ENCODE peak calls at places on chromosomes 16 and 17, in seven cellular contexts. O, S, A, Y, Z, K and W are unnamed samples.

GRCh38 chr16:22235839-22236745 is 30.0 kb downstream of the EEF2K start:
- DNase-seq in K (no peak), O (peak; percentile 23), S (no peak), Y (no peak), A (no peak), Z (peak; percentile 50), W (no peak)

GRCh38 chr16:48049832-48050231 is 106.0 kb downstream of the ABCC12 start:
- DNase-seq in K (no peak), O (no peak), A (no peak), Y (no peak), S (no peak), Z (no peak), W (no peak)

GRCh38 chr16:84460406-84461028 is 43.9 kb downstream of the MEAK7 start:
- DNase-seq in K (no peak), O (no peak), Z (no peak), S (no peak), Y (no peak), A (no peak), W (no peak)

GRCh38 chr17:51422634-51423033 is 162.3 kb downstream of the UTP18 start:
- DNase-seq in S (no peak), A (no peak), Z (no peak), K (no peak), O (no peak), Y (no peak), W (no peak)

GRCh38 chr17:42287305-42288077 is 807 bp upstream of the STAT5A start:
- DNase-seq in S (no peak), Z (peak; percentile 45), O (no peak), K (no peak), Y (no peak), A (no peak), W (no peak)

GRCh38 chr17:82419471-82419995 is 1.1 kb upstream of the OGFOD3 start:
- DNase-seq in Y (peak; percentile 7), Z (no peak), K (peak; percentile 62), O (no peak), A (no peak), S (no peak), W (no peak)

GRCh38 chr17:41642252-41643156 is 18.1 kb upstream of the KRT17 start:
- DNase-seq in K (no peak), Z (no peak), A (no peak), S (no peak), Y (peak; percentile 26), O (no peak), W (no peak)

GRCh38 chr17:9959377-9959981 is 54.4 kb upstream of the RCVRN start:
- DNase-seq in S (peak; percentile 9), A (no peak), Y (peak; percentile 53), O (peak; percentile 28), Z (peak; percentile 40), K (no peak), W (no peak)

GRCh38 chr17:16477255-16477654 is 14.7 kb downstream of the LRRC75A start:
- DNase-seq in O (no peak), Z (no peak), S (peak; percentile 72), A (peak; percentile 60), Y (peak; percentile 75), K (no peak), W (peak; percentile 42)

GRCh38 chr17:78947235-78948153 is 22.3 kb upstream of the TIMP2 start:
- DNase-seq in O (peak; percentile 87), K (no peak), Y (no peak), S (no peak), A (no peak), Z (peak; percentile 62), W (no peak)

GRCh38 chr16:57775661-57776469 is 26.4 kb downstream of the KIFC3 start:
- DNase-seq in A (no peak), O (peak; percentile 74), S (peak; percentile 34), K (no peak), Z (peak; percentile 62), Y (no peak), W (no peak)

GRCh38 chr17:2171725-2172446 is 117.0 kb downstream of the HIC1 start:
- DNase-seq in A (peak; percentile 87), O (peak; percentile 84), Z (peak; percentile 63), S (peak; percentile 97), Y (peak; percentile 40), K (no peak), W (peak; percentile 74)

GRCh38 chr17:13518271-13519000 is 83.3 kb downstream of the HS3ST3A1 start:
- DNase-seq in A (peak; percentile 66), K (no peak), Y (no peak), S (no peak), Z (no peak), O (no peak), W (no peak)

GRCh38 chr16:1561266-1561665 is 27.8 kb downstream of the TMEM204 start:
- DNase-seq in Z (no peak), K (no peak), A (no peak), O (no peak), Y (no peak), S (no peak), W (no peak)

GRCh38 chr16:1565083-1565805 is 31.8 kb downstream of the TMEM204 start:
- DNase-seq in O (no peak), S (no peak), Y (no peak), A (no peak), Z (no peak), K (no peak), W (no peak)

GRCh38 chr16:1563786-1564185 is 30.3 kb downstream of the TMEM204 start:
- DNase-seq in A (no peak), Y (no peak), Z (no peak), S (no peak), K (no peak), O (no peak), W (no peak)

GRCh38 chr16:1561836-1562235 is 28.4 kb downstream of the TMEM204 start:
- DNase-seq in Z (no peak), A (no peak), K (no peak), O (no peak), S (no peak), Y (no peak), W (no peak)

DNA sequence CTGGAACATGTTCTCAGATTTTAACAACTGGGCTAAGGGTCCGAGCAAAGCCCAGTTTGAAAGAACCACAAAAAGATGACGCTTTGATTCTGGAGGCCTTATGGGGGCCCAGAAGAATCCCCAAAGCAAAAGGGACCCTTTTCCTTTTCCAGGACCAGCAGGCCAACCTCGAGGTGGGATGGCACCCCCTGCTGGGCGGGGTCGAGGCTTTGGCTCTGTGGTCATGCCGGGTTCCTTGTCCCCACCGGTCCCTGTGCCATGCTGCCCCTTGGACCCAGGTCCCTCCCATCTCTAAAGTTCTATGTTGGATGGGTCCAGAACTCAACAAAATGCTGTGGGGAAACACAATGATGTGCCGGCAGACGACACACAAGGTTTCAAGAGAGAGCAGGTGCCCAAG is 30.9 kb downstream of the TMEM204 start:
- DNase-seq in K (no peak), Z (no peak), O (no peak), A (no peak), Y (no peak), S (no peak), W (no peak)
- TF ChIP-seq CTCF in K (peak; percentile 9), Z (no peak), O (no peak), A (peak; percentile 29), Y (peak; percentile 35), S (peak; percentile 48), W (peak; percentile 28)

GRCh38 chr17:64508683-64509082 is 1.9 kb downstream of the CEP95 start:
- DNase-seq in Y (no peak), K (no peak), S (no peak), A (no peak), O (no peak), Z (no peak), W (no peak)
- H3K4me3 ChIP-seq in Y (peak overlapping the region; percentile 86), K (no peak overlapping the region), S (no peak overlapping the region), A (peak overlapping the region; percentile 99), O (no peak overlapping the region), Z (no peak overlapping the region), W (peak overlapping the region; percentile 60)

DNA sequence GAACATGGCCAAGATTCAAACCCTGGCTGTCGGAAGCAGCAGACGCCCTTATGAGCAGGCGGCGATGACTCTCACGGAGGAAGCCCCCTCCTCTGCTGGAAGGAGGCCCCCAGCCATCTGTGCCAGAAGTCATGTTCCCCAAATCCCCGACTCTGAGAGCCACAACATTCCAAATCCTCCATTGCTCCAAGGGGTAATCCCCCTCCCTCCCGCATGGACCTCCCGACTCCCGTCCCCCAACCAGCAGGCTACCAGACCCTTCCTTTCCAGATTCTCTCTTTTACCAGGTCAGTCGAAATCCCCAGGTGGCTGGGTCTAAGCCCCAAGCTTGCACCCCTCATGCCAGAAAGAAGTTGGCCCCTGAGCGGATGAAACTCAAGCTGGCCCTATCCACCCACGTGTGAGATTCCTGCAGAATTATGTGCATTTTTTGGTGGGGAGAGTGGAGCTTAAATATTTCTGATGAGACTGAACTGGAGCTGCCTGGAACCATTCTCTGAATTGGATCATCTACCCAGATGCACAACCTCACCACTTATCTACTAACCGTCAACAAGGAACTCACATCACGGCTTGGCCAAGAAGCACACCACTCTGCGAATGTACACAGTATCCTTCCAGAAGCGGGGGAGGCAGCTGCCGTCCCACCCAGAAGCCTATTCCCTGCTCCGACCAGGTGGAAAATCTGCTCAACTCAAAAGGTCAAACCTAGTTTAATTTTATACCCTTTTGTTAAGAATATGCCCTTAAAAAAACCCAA is 283.5 kb downstream of the C16orf95 start:
- DNase-seq in K (no peak), O (no peak), Z (no peak), S (no peak), A (no peak), Y (no peak), W (no peak)
- TF ChIP-seq CTCF in K (no peak), O (no peak), Z (no peak), S (no peak), A (no peak), Y (no peak), W (no peak)

DNA sequence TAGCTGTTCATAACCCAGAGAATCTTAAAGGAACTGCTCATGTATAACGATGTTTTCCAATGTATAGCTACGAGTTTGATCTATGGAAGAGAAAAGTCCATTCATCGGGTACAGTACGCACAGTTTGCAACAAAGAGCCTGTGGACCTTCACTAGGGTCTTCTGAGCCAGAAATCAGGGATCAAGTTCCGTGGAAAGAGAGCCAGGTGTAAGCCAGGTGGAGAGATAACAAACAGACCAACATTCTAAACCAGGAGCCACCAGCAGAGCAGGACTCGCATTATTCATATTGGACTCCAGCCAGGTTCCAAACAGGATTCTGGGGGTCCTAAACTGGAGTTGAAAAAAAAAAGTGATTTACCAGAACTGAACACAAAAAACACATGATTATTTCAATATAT is 505.4 kb upstream of the C16orf82 start:
- DNase-seq in Z (no peak), Y (no peak), O (peak; percentile 75), K (no peak), A (no peak), S (no peak), W (no peak)
- H3K4me3 ChIP-seq in Z (no peak overlapping the region), Y (no peak overlapping the region), O (no peak overlapping the region), K (no peak overlapping the region), A (no peak overlapping the region), S (no peak overlapping the region), W (no peak overlapping the region)